ENCODE peak calls at places on chromosomes 12 and 14, in eight cellular contexts. Q, W, K, T, L, Y, U and Z are unnamed samples. For H3K9me3 and H3K4me1, the result is how much of the 10 kb centered on the place peaks cover.

GRCh38 chr12:116544656-116545055 is 14.5 kb upstream of the MAP1LC3B2 start:
- DNase-seq in W (peak), Y (no peak), Q (no peak), T (peak), U (no peak), L (no peak), K (no peak), Z (no peak)

GRCh38 chr12:56160160-56160763 is 2.1 kb downstream of the MYL6 start:
- DNase-seq in K (no peak), Y (no peak), T (no peak), W (peak), L (peak), Q (peak), U (peak), Z (peak)

GRCh38 chr12:95143784-95144205 is 70.4 kb upstream of the NR2C1 start:
- DNase-seq in K (no peak), L (peak), Y (peak), T (no peak), U (no peak), W (no peak), Q (no peak), Z (no peak)

GRCh38 chr12:49091836-49092085 is 2.8 kb downstream of the DHH start:
- DNase-seq in U (no peak), Q (no peak), K (no peak), T (no peak), W (no peak), Y (no peak), L (peak), Z (no peak)

GRCh38 chr12:60872219-60872618 is 1276.4 kb downstream of the SLC16A7 start:
- DNase-seq in Q (no peak), L (no peak), K (no peak), W (no peak), U (no peak), T (no peak), Y (no peak), Z (no peak)

GRCh38 chr14:47154276-47154797 is 502.8 kb upstream of the RPL10L start:
- DNase-seq in K (no peak), T (no peak), Y (no peak), Q (no peak), L (no peak), W (no peak), U (no peak), Z (no peak)

GRCh38 chr12:32444895-32445294 is 45.5 kb downstream of the FGD4 start:
- DNase-seq in Y (peak), T (no peak), Q (no peak), W (no peak), U (no peak), L (peak), K (no peak), Z (no peak)

GRCh38 chr12:3202734-3203446 is 125.7 kb downstream of the TSPAN9 start:
- DNase-seq in L (peak), Q (peak), Y (no peak), T (peak), W (peak), U (peak), K (peak), Z (no peak)

GRCh38 chr12:29116414-29116813 is 32.7 kb upstream of the FAR2 start:
- DNase-seq in Y (no peak), T (no peak), K (no peak), W (no peak), U (no peak), L (no peak), Q (no peak), Z (no peak)

GRCh38 chr12:98594050-98594853 is 766 bp downstream of the SLC25A3 start:
- DNase-seq in K (no peak), W (peak), T (peak), Q (no peak), L (no peak), U (no peak), Y (no peak), Z (peak)

GRCh38 chr14:68784298-68784910 is 8.5 kb downstream of the ZFP36L1 start:
- DNase-seq in T (peak), K (peak), W (peak), U (no peak), Y (no peak), L (no peak), Q (no peak), Z (no peak)

GRCh38 chr12:63857771-63858670 is 13.5 kb downstream of the SRGAP1 start:
- DNase-seq in U (no peak), W (no peak), Q (no peak), L (peak), Y (peak), K (no peak), T (no peak), Z (no peak)

GRCh38 chr14:102321456-102322101 is 2.0 kb downstream of the ZNF839 start:
- DNase-seq in U (no peak), W (no peak), T (peak), L (no peak), Q (no peak), Y (no peak), K (no peak), Z (no peak)

GRCh38 chr12:130041983-130042812 is 120.1 kb upstream of the FZD10 start:
- DNase-seq in W (peak), U (no peak), Q (no peak), K (peak), Y (no peak), T (peak), L (no peak), Z (no peak)

GRCh38 chr12:86712425-86712843 is 456.2 kb upstream of the MGAT4C start:
- DNase-seq in W (no peak), Q (no peak), K (peak), T (no peak), U (no peak), L (peak), Y (peak), Z (no peak)

GRCh38 chr14:61563162-61563511 is 132.2 kb upstream of the HIF1A start:
- DNase-seq in U (no peak), T (no peak), W (no peak), Q (no peak), Y (no peak), K (no peak), L (no peak), Z (no peak)

GRCh38 chr14:71220462-71220861 is 313.2 kb downstream of the PCNX1 start:
- DNase-seq in Y (no peak), Q (no peak), L (no peak), K (no peak), U (no peak), W (no peak), T (no peak), Z (no peak)

GRCh38 chr14:102501751-102502315 is 7.7 kb downstream of the ANKRD9 start:
- DNase-seq in Q (no peak), W (no peak), U (no peak), L (no peak), T (no peak), Y (no peak), K (no peak), Z (no peak)

GRCh38 chr12:25708661-25709060 is 155.6 kb upstream of the LMNTD1 start:
- DNase-seq in Y (no peak), K (no peak), U (no peak), Q (no peak), L (no peak), T (no peak), W (no peak), Z (no peak)

GRCh38 chr14:75182820-75183219 is 6.4 kb upstream of the TMED10 start:
- DNase-seq in T (no peak), Y (peak), K (no peak), U (no peak), Q (no peak), L (peak), W (no peak), Z (no peak)

GRCh38 chr14:76917158-76917596 is 91.0 kb downstream of the LRRC74A start:
- DNase-seq in W (peak), T (peak), U (no peak), Y (peak), L (peak), K (peak), Q (no peak), Z (no peak)

GRCh38 chr14:102527255-102528232 is 18.0 kb upstream of the ANKRD9 start:
- DNase-seq in L (no peak), Y (no peak), W (peak), U (no peak), K (peak), T (no peak), Q (no peak), Z (no peak)

GRCh38 chr12:125639826-125640225 is 574.6 kb downstream of the AACS start:
- DNase-seq in T (no peak), Q (no peak), L (no peak), W (no peak), Y (no peak), U (no peak), K (no peak), Z (no peak)

GRCh38 chr12:119258149-119258548 is 76.4 kb upstream of the CCDC60 start:
- DNase-seq in K (no peak), U (no peak), Y (no peak), Q (no peak), L (no peak), W (no peak), T (no peak), Z (no peak)

GRCh38 chr12:116048886-116049285 is 228.6 kb downstream of the MED13L start:
- DNase-seq in Y (no peak), T (no peak), K (no peak), W (no peak), Q (no peak), L (no peak), U (no peak), Z (no peak)

GRCh38 chr12:115998789-115999478 is 278.6 kb downstream of the MED13L start:
- DNase-seq in Q (no peak), L (peak), Y (peak), U (no peak), W (no peak), T (no peak), K (no peak), Z (no peak)

GRCh38 chr12:129193263-129193871 is 340.1 kb downstream of the GLT1D1 start:
- DNase-seq in Y (no peak), W (peak), K (peak), Q (no peak), L (no peak), U (no peak), T (peak), Z (peak)

GRCh38 chr12:67826148-67826547 is 163.1 kb upstream of the IFNG-AS1 start:
- DNase-seq in Q (no peak), K (no peak), W (no peak), Y (peak), L (peak), U (no peak), T (no peak), Z (no peak)

GRCh38 chr14:66503532-66503931 is 4.4 kb upstream of the GPHN start:
- DNase-seq in W (no peak), T (no peak), Y (peak), L (peak), K (no peak), U (no peak), Q (no peak), Z (no peak)

GRCh38 chr12:95623554-95624170 is 72.4 kb upstream of the USP44 start:
- DNase-seq in L (peak), W (peak), K (peak), U (no peak), Y (peak), T (peak), Q (no peak), Z (no peak)

GRCh38 chr12:85711735-85712390 is 124.3 kb downstream of the RASSF9 start:
- DNase-seq in T (no peak), Y (no peak), U (no peak), Q (no peak), W (no peak), L (no peak), K (no peak), Z (no peak)

GRCh38 chr14:52042371-52043037 is 26.4 kb downstream of the NID2 start:
- DNase-seq in U (no peak), Y (no peak), Q (no peak), T (no peak), W (no peak), K (no peak), L (no peak), Z (no peak)

GRCh38 chr14:74875941-74876913 is at the start of gene PROX2:
- DNase-seq in Y (no peak), U (peak), L (no peak), W (no peak), K (no peak), T (no peak), Q (peak), Z (no peak)

GRCh38 chr12:11615481-11615880 is 34.0 kb upstream of the ETV6 start:
- DNase-seq in U (no peak), W (no peak), Q (no peak), K (no peak), Y (no peak), L (no peak), T (no peak), Z (no peak)

DNA sequence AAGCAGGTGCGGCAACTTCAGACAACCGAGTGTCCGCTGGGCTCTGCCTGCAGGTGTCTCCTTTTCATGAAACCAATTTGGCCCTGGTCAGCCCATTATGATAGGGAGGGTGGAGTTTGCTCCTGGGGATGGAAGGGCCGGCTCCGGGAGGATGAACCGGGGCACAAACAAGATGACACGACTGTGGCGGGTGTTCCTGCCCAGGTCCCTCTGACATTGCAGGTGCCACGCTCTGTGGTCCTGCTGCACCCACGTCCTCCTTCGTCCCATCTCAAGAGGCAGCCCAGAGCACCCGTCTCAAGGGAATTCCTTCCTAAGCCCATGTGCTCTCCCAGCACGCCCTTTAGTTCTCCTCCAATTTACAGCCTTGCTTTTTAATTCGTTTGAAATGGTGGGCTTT is 251.8 kb downstream of the ADGRD1 start:
- DNase-seq in Y (no peak), K (no peak), U (no peak), Q (no peak), W (no peak), L (no peak), T (no peak), Z (no peak)
- H3K9me3 ChIP-seq in Y (under half), K (under half), U (under half), Q (under half), W (under half), L (under half), T (under half), Z (under half)

GRCh38 chr14:94548999-94549985 is 11.9 kb upstream of the SERPINA4 start:
- DNase-seq in L (peak), T (peak), U (peak), W (peak), Y (peak), K (peak), Q (peak), Z (peak)

GRCh38 chr14:94547726-94548125 is 13.5 kb upstream of the SERPINA4 start:
- DNase-seq in Q (no peak), L (no peak), W (no peak), K (no peak), T (no peak), Y (no peak), U (no peak), Z (no peak)

GRCh38 chr14:94548131-94548998 is 12.9 kb upstream of the SERPINA4 start:
- DNase-seq in T (no peak), L (no peak), U (no peak), Q (no peak), W (no peak), K (no peak), Y (no peak), Z (no peak)

GRCh38 chr14:94547151-94547680 is 14.0 kb upstream of the SERPINA4 start:
- DNase-seq in Y (no peak), T (no peak), Q (no peak), K (no peak), U (no peak), W (no peak), L (no peak), Z (no peak)

GRCh38 chr14:94550041-94550440 is 11.2 kb upstream of the SERPINA4 start:
- DNase-seq in L (no peak), T (no peak), K (no peak), U (no peak), W (no peak), Q (no peak), Y (no peak), Z (no peak)
- H3K4me1 ChIP-seq in L (under half), T (under half), K (under half), U (under half), W (under half), Q (under half), Y (under half), Z (under half)

GRCh38 chr14:101058571-101058970 is 155.0 kb upstream of the RTL1 start:
- DNase-seq in K (no peak), Y (peak), Q (no peak), L (peak), W (no peak), U (no peak), T (no peak), Z (no peak)

GRCh38 chr14:101062065-101062450 is 158.5 kb upstream of the RTL1 start:
- DNase-seq in Q (no peak), T (no peak), U (no peak), Y (no peak), L (no peak), K (no peak), W (no peak), Z (no peak)

GRCh38 chr14:101062611-101063010 is 159.1 kb upstream of the RTL1 start:
- DNase-seq in L (peak), K (no peak), U (no peak), W (no peak), Q (no peak), T (no peak), Y (no peak), Z (no peak)

GRCh38 chr14:101061411-101062064 is 158.0 kb upstream of the RTL1 start:
- DNase-seq in U (no peak), Q (no peak), Y (no peak), T (no peak), K (no peak), W (no peak), L (no peak), Z (no peak)

GRCh38 chr14:101060171-101060601 is 156.7 kb upstream of the RTL1 start:
- DNase-seq in K (no peak), Y (no peak), L (no peak), T (no peak), U (no peak), W (no peak), Q (no peak), Z (no peak)
- H3K9me3 ChIP-seq in K (under half), Y (under half), L (under half), T (under half), U (under half), W (under half), Q (under half), Z (under half)

GRCh38 chr14:94562019-94562418 is 777 bp downstream of the SERPINA4 start:
- DNase-seq in T (peak), W (no peak), Q (no peak), Y (no peak), L (no peak), U (no peak), K (no peak), Z (no peak)

GRCh38 chr14:94560782-94561655 is at the start of gene SERPINA4:
- DNase-seq in W (no peak), T (peak), Q (no peak), K (no peak), U (no peak), L (no peak), Y (no peak), Z (no peak)

GRCh38 chr14:94562941-94563883 is 2.0 kb downstream of the SERPINA4 start:
- DNase-seq in L (no peak), Y (no peak), U (no peak), W (no peak), Q (no peak), T (peak), K (no peak), Z (no peak)

GRCh38 chr14:94561656-94562010 is 391 bp downstream of the SERPINA4 start:
- DNase-seq in U (no peak), K (no peak), T (peak), W (no peak), Y (no peak), Q (no peak), L (no peak), Z (no peak)

DNA sequence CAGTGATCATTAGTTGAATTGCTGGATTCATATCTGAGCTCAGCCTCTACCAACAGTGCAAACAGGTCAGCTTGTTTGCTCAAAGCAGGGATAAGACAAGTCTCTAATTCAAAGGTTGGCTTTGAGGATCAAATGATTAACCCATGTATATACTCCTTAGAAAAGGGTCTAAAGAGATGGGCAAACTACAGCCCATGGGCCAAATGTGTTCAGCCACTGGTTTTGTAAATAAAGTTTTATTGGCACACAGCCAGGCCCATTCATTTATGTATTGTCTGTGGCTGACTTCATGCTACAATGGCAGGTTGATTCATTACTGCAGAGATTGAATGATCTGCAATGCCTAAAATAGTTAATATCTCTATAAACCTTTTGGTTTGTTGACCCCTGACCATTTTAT is 3.1 kb downstream of the SERPINA4 start:
- DNase-seq in T (no peak), W (no peak), K (no peak), U (no peak), L (no peak), Y (no peak), Q (no peak), Z (no peak)
- H3K4me1 ChIP-seq in T (under half), W (under half), K (under half), U (under half), L (under half), Y (under half), Q (under half), Z (under half)

DNA sequence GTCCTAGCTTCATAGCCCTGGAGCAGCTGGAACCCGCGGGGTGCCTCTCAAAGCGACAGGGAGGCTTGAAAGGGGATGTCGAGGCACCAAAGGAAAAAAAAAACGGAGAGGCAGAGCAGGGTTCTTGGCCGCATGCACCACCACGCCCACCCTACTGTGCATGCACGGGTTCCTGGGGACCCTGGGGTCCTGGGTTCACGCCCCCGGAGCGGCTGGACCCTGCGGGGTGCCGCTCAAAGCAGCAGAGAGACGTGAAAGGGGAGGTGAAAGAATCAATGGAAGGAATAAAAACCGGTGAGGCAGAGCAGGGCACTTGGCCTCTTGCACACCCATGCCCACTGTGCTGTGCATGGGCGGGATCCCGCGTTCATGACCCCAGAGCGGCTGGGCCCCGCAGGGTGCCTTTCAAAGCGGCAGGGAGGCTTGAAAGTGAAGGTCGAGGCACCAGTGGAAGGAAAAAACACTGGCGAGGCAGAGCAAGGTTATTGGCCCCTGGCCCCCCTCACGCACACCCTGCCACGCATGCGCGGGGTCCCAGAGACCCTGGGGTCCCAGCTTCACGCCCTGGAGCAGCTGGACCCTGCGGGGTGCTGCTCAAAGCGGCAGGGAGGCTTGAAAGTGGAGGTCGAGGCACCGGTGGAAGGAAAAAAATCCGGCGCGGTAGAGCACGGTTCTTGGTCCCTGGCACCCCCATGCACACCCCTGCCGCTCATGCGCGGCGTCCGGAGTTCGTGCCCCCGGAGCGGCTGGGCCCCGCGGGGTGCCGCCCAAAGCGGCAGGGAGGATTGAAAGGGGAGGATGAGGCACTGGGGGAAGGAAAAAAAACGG is 318.5 kb downstream of the ALG10 start:
- DNase-seq in T (no peak), W (no peak), Q (no peak), Y (no peak), U (no peak), L (no peak), K (no peak), Z (no peak)
- H3K9me3 ChIP-seq in T (under half), W (under half), Q (under half), Y (under half), U (under half), L (under half), K (under half), Z (under half)

GRCh38 chr14:90450667-90451066 is 53.8 kb downstream of the CALM1 start:
- DNase-seq in Y (no peak), U (no peak), T (no peak), L (no peak), Q (no peak), W (no peak), K (no peak), Z (no peak)
- H3K4me1 ChIP-seq in Y (under half), U (under half), T (under half), L (under half), Q (under half), W (under half), K (under half), Z (under half)

DNA sequence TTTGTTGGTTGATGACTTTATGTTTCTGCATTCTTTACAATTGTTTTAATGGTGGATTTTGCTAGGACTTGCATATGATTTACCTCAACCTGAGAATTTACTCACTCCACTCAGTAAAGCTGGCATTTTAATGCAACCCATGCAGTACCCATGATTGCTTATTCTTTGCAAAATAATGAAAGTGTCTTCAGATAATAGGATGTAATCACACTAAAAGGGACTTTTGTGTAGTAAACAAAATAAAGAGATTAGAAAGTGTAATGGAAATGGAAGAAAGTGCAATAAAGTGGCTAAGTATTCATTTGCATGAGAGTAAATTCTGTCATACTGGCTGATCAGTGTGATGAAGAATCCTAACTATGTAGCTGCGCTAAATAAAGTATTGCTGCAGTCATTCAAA is 87.6 kb upstream of the NOVA1 start:
- DNase-seq in K (no peak), L (no peak), T (no peak), U (no peak), W (no peak), Q (no peak), Y (no peak), Z (no peak)
- H3K9me3 ChIP-seq in K (under half), L (under half), T (under half), U (under half), W (under half), Q (under half), Y (under half), Z (under half)